ENCODE peak calls at places on chromosomes 6 and 20, in ten cellular contexts. One of them, this sample, is unnamed.

GRCh38 chr20:31706607-31707257 is 15.9 kb downstream of the BCL2L1 start:
- DNase-seq in NCI-H774: no peak
- DNase-seq in GM23248: no peak
- DNase-seq in effector CD4-positive, alpha-beta T cell: no peak
- DNase-seq in NCI-H2029: no peak
- DNase-seq in iPS DF 6.9: no peak
- DNase-seq in ovary: no peak
- DNase-seq in glutamatergic neuron: no peak
- DNase-seq in activated CD8-positive, alpha-beta memory T cell treated with anti-CD3 and anti-CD28 coated beads for 1 hour: no peak
- DNase-seq in activated CD4-positive, CD25-positive, alpha-beta regulatory T cell: no peak
- DNase-seq in this sample: peak

GRCh38 chr6:15744824-15745402 is 82.1 kb upstream of the DTNBP1 start:
- DNase-seq in NCI-H774: no peak
- DNase-seq in GM23248: no peak
- DNase-seq in effector CD4-positive, alpha-beta T cell: no peak
- DNase-seq in NCI-H2029: no peak
- DNase-seq in iPS DF 6.9: no peak
- DNase-seq in ovary: no peak
- DNase-seq in glutamatergic neuron: no peak
- DNase-seq in activated CD8-positive, alpha-beta memory T cell treated with anti-CD3 and anti-CD28 coated beads for 1 hour: no peak
- DNase-seq in activated CD4-positive, CD25-positive, alpha-beta regulatory T cell: no peak
- DNase-seq in this sample: peak

GRCh38 chr6:46324706-46325105 is 153.9 kb upstream of the ENPP5 start:
- DNase-seq in NCI-H774: no peak
- DNase-seq in GM23248: no peak
- DNase-seq in effector CD4-positive, alpha-beta T cell: no peak
- DNase-seq in NCI-H2029: no peak
- DNase-seq in iPS DF 6.9: no peak
- DNase-seq in ovary: no peak
- DNase-seq in glutamatergic neuron: no peak
- DNase-seq in activated CD8-positive, alpha-beta memory T cell treated with anti-CD3 and anti-CD28 coated beads for 1 hour: no peak
- DNase-seq in activated CD4-positive, CD25-positive, alpha-beta regulatory T cell: no peak
- DNase-seq in this sample: no peak

GRCh38 chr20:43766395-43766794 is 39.6 kb upstream of the GTSF1L start:
- DNase-seq in NCI-H774: no peak
- DNase-seq in GM23248: peak
- DNase-seq in effector CD4-positive, alpha-beta T cell: no peak
- DNase-seq in NCI-H2029: peak
- DNase-seq in iPS DF 6.9: no peak
- DNase-seq in ovary: no peak
- DNase-seq in glutamatergic neuron: no peak
- DNase-seq in activated CD8-positive, alpha-beta memory T cell treated with anti-CD3 and anti-CD28 coated beads for 1 hour: no peak
- DNase-seq in activated CD4-positive, CD25-positive, alpha-beta regulatory T cell: no peak
- DNase-seq in this sample: no peak

GRCh38 chr6:158939255-158940170 is 60.5 kb downstream of the RSPH3 start:
- DNase-seq in NCI-H774: no peak
- DNase-seq in GM23248: peak
- DNase-seq in effector CD4-positive, alpha-beta T cell: no peak
- DNase-seq in NCI-H2029: no peak
- DNase-seq in iPS DF 6.9: no peak
- DNase-seq in ovary: no peak
- DNase-seq in glutamatergic neuron: no peak
- DNase-seq in activated CD8-positive, alpha-beta memory T cell treated with anti-CD3 and anti-CD28 coated beads for 1 hour: no peak
- DNase-seq in activated CD4-positive, CD25-positive, alpha-beta regulatory T cell: no peak
- DNase-seq in this sample: no peak

GRCh38 chr6:83853968-83854501 is 875 bp downstream of the RIPPLY2 start:
- DNase-seq in NCI-H774: peak
- DNase-seq in GM23248: no peak
- DNase-seq in effector CD4-positive, alpha-beta T cell: no peak
- DNase-seq in NCI-H2029: peak
- DNase-seq in iPS DF 6.9: no peak
- DNase-seq in ovary: no peak
- DNase-seq in glutamatergic neuron: peak
- DNase-seq in activated CD8-positive, alpha-beta memory T cell treated with anti-CD3 and anti-CD28 coated beads for 1 hour: no peak
- DNase-seq in activated CD4-positive, CD25-positive, alpha-beta regulatory T cell: no peak
- DNase-seq in this sample: no peak

GRCh38 chr6:91464201-91464600 is 877.3 kb upstream of the MAP3K7 start:
- DNase-seq in NCI-H774: no peak
- DNase-seq in GM23248: no peak
- DNase-seq in effector CD4-positive, alpha-beta T cell: no peak
- DNase-seq in NCI-H2029: no peak
- DNase-seq in iPS DF 6.9: no peak
- DNase-seq in ovary: no peak
- DNase-seq in glutamatergic neuron: no peak
- DNase-seq in activated CD8-positive, alpha-beta memory T cell treated with anti-CD3 and anti-CD28 coated beads for 1 hour: no peak
- DNase-seq in activated CD4-positive, CD25-positive, alpha-beta regulatory T cell: no peak
- DNase-seq in this sample: no peak

GRCh38 chr6:130783416-130784107 is 43.6 kb upstream of the SMLR1 start:
- DNase-seq in NCI-H774: no peak
- DNase-seq in GM23248: no peak
- DNase-seq in effector CD4-positive, alpha-beta T cell: no peak
- DNase-seq in NCI-H2029: no peak
- DNase-seq in iPS DF 6.9: no peak
- DNase-seq in ovary: no peak
- DNase-seq in glutamatergic neuron: no peak
- DNase-seq in activated CD8-positive, alpha-beta memory T cell treated with anti-CD3 and anti-CD28 coated beads for 1 hour: no peak
- DNase-seq in activated CD4-positive, CD25-positive, alpha-beta regulatory T cell: no peak
- DNase-seq in this sample: no peak

GRCh38 chr6:17640477-17640917 is 40.4 kb downstream of the FAM8A1 start:
- DNase-seq in NCI-H774: no peak
- DNase-seq in GM23248: peak
- DNase-seq in effector CD4-positive, alpha-beta T cell: no peak
- DNase-seq in NCI-H2029: no peak
- DNase-seq in iPS DF 6.9: no peak
- DNase-seq in ovary: no peak
- DNase-seq in glutamatergic neuron: no peak
- DNase-seq in activated CD8-positive, alpha-beta memory T cell treated with anti-CD3 and anti-CD28 coated beads for 1 hour: no peak
- DNase-seq in activated CD4-positive, CD25-positive, alpha-beta regulatory T cell: no peak
- DNase-seq in this sample: peak

GRCh38 chr20:846894-847278 is 13.4 kb downstream of the FAM110A start:
- DNase-seq in NCI-H774: no peak
- DNase-seq in GM23248: no peak
- DNase-seq in effector CD4-positive, alpha-beta T cell: peak
- DNase-seq in NCI-H2029: no peak
- DNase-seq in iPS DF 6.9: no peak
- DNase-seq in ovary: no peak
- DNase-seq in glutamatergic neuron: no peak
- DNase-seq in activated CD8-positive, alpha-beta memory T cell treated with anti-CD3 and anti-CD28 coated beads for 1 hour: peak
- DNase-seq in activated CD4-positive, CD25-positive, alpha-beta regulatory T cell: peak
- DNase-seq in this sample: peak

GRCh38 chr6:75368151-75368779 is 83.7 kb upstream of the TMEM30A start:
- DNase-seq in NCI-H774: peak
- DNase-seq in GM23248: no peak
- DNase-seq in effector CD4-positive, alpha-beta T cell: no peak
- DNase-seq in NCI-H2029: no peak
- DNase-seq in iPS DF 6.9: no peak
- DNase-seq in ovary: no peak
- DNase-seq in glutamatergic neuron: no peak
- DNase-seq in activated CD8-positive, alpha-beta memory T cell treated with anti-CD3 and anti-CD28 coated beads for 1 hour: no peak
- DNase-seq in activated CD4-positive, CD25-positive, alpha-beta regulatory T cell: no peak
- DNase-seq in this sample: no peak

GRCh38 chr6:160679402-160679769 is 15.3 kb upstream of the LPA start:
- DNase-seq in NCI-H774: no peak
- DNase-seq in GM23248: no peak
- DNase-seq in effector CD4-positive, alpha-beta T cell: no peak
- DNase-seq in NCI-H2029: no peak
- DNase-seq in iPS DF 6.9: peak
- DNase-seq in ovary: peak
- DNase-seq in glutamatergic neuron: peak
- DNase-seq in activated CD8-positive, alpha-beta memory T cell treated with anti-CD3 and anti-CD28 coated beads for 1 hour: no peak
- DNase-seq in activated CD4-positive, CD25-positive, alpha-beta regulatory T cell: no peak
- DNase-seq in this sample: no peak